ENCODE peak calls at places on chromosome 21, in ten cellular contexts. V, O, G, N, R, L, U, S, K and D are unnamed samples. For H3K27me3 and H3K4me1, the result is how much of the 10 kb centered on the place peaks cover.

GRCh38 chr21:46424062-46424591 is 34.6 kb upstream of the DIP2A start:
- DNase-seq in V (no peak), O (peak), G (no peak), N (peak), R (peak), L (no peak), U (no peak), S (no peak), K (no peak), D (no peak)

GRCh38 chr21:17859661-17860060 is 40.5 kb upstream of the C21orf91 start:
- DNase-seq in V (no peak), O (no peak), G (no peak), N (no peak), R (no peak), L (no peak), U (no peak), S (no peak), K (no peak), D (no peak)

GRCh38 chr21:36747114-36747814 is 48.3 kb downstream of the SIM2 start:
- DNase-seq in V (peak), O (no peak), G (no peak), N (no peak), R (no peak), L (peak), U (no peak), S (no peak), K (no peak), D (no peak)

GRCh38 chr21:31363720-31364119 is 19.7 kb upstream of the TIAM1 start:
- DNase-seq in V (no peak), O (peak), G (no peak), N (no peak), R (no peak), L (no peak), U (peak), S (no peak), K (no peak), D (peak)

GRCh38 chr21:17370750-17371325 is 142.0 kb upstream of the CXADR start:
- DNase-seq in V (no peak), O (no peak), G (no peak), N (no peak), R (no peak), L (no peak), U (peak), S (no peak), K (no peak), D (no peak)

GRCh38 chr21:16115461-16115860 is 385.7 kb downstream of the USP25 start:
- DNase-seq in V (no peak), O (no peak), G (no peak), N (no peak), R (no peak), L (no peak), U (no peak), S (no peak), K (no peak), D (no peak)

GRCh38 chr21:27649746-27650145 is 682.9 kb upstream of the ADAMTS5 start:
- DNase-seq in V (no peak), O (no peak), G (peak), N (no peak), R (no peak), L (no peak), U (no peak), S (no peak), K (no peak), D (no peak)

GRCh38 chr21:46159390-46159789 is 4.0 kb upstream of the FTCD start:
- DNase-seq in V (no peak), O (no peak), G (no peak), N (peak), R (peak), L (peak), U (no peak), S (peak), K (no peak), D (no peak)

GRCh38 chr21:31909772-31910470 is 37.1 kb downstream of the HUNK start:
- DNase-seq in V (no peak), O (no peak), G (no peak), N (no peak), R (no peak), L (no peak), U (no peak), S (no peak), K (no peak), D (no peak)

GRCh38 chr21:29228306-29228705 is 70.4 kb upstream of the BACH1 start:
- DNase-seq in V (no peak), O (no peak), G (no peak), N (no peak), R (no peak), L (no peak), U (no peak), S (no peak), K (no peak), D (no peak)

GRCh38 chr21:37842163-37842919 is 73.9 kb downstream of the KCNJ6 start:
- DNase-seq in V (no peak), O (no peak), G (no peak), N (no peak), R (no peak), L (no peak), U (no peak), S (no peak), K (no peak), D (no peak)

GRCh38 chr21:36104306-36105300 is 30.3 kb upstream of the CBR3 start:
- DNase-seq in V (peak), O (peak), G (peak), N (peak), R (no peak), L (no peak), U (peak), S (no peak), K (peak), D (peak)

GRCh38 chr21:28235169-28235892 is 757.3 kb downstream of the LTN1 start:
- DNase-seq in V (no peak), O (no peak), G (no peak), N (no peak), R (peak), L (no peak), U (no peak), S (no peak), K (no peak), D (no peak)

GRCh38 chr21:46219591-46220239 is 8.9 kb downstream of the LSS start:
- DNase-seq in V (no peak), O (no peak), G (no peak), N (no peak), R (peak), L (peak), U (no peak), S (no peak), K (no peak), D (no peak)

GRCh38 chr21:28932717-28933116 is 60.0 kb downstream of the LTN1 start:
- DNase-seq in V (no peak), O (no peak), G (no peak), N (no peak), R (no peak), L (no peak), U (no peak), S (no peak), K (no peak), D (no peak)

GRCh38 chr21:36891123-36891522 is 75.3 kb downstream of the HLCS start:
- DNase-seq in V (no peak), O (no peak), G (no peak), N (no peak), R (no peak), L (no peak), U (no peak), S (no peak), K (no peak), D (no peak)

GRCh38 chr21:46456750-46457149 is 1.9 kb upstream of the DIP2A start:
- DNase-seq in V (no peak), O (no peak), G (no peak), N (no peak), R (no peak), L (no peak), U (no peak), S (peak), K (no peak), D (no peak)

GRCh38 chr21:15775981-15776380 is 46.2 kb downstream of the USP25 start:
- DNase-seq in V (no peak), O (no peak), G (peak), N (no peak), R (no peak), L (no peak), U (peak), S (no peak), K (peak), D (no peak)

GRCh38 chr21:28336299-28336698 is 656.4 kb downstream of the LTN1 start:
- DNase-seq in V (peak), O (no peak), G (peak), N (no peak), R (no peak), L (no peak), U (peak), S (peak), K (peak), D (no peak)

GRCh38 chr21:15735409-15735808 is 5.6 kb downstream of the USP25 start:
- DNase-seq in V (no peak), O (no peak), G (no peak), N (no peak), R (no peak), L (no peak), U (no peak), S (no peak), K (peak), D (no peak)

GRCh38 chr21:46515109-46515508 is 56.4 kb downstream of the DIP2A start:
- DNase-seq in V (no peak), O (peak), G (peak), N (peak), R (no peak), L (no peak), U (peak), S (no peak), K (no peak), D (peak)

GRCh38 chr21:29938968-29939858 is 583 bp downstream of the GRIK1 start:
- DNase-seq in V (no peak), O (no peak), G (no peak), N (peak), R (peak), L (no peak), U (peak), S (no peak), K (no peak), D (no peak)

GRCh38 chr21:27339902-27340301 is 373.0 kb upstream of the ADAMTS5 start:
- DNase-seq in V (no peak), O (no peak), G (peak), N (no peak), R (no peak), L (no peak), U (no peak), S (no peak), K (no peak), D (no peak)

GRCh38 chr21:40531421-40531820 is 315.5 kb downstream of the DSCAM start:
- DNase-seq in V (no peak), O (no peak), G (no peak), N (no peak), R (no peak), L (no peak), U (peak), S (no peak), K (no peak), D (no peak)

GRCh38 chr21:16455978-16456377 is 726.2 kb downstream of the USP25 start:
- DNase-seq in V (no peak), O (no peak), G (no peak), N (no peak), R (no peak), L (no peak), U (peak), S (no peak), K (no peak), D (no peak)

GRCh38 chr21:32001390-32001789 is 128.6 kb downstream of the HUNK start:
- DNase-seq in V (peak), O (no peak), G (no peak), N (no peak), R (no peak), L (peak), U (no peak), S (no peak), K (no peak), D (no peak)

GRCh38 chr21:20997633-20998455 is at the start of gene NCAM2:
- DNase-seq in V (no peak), O (peak), G (peak), N (peak), R (peak), L (peak), U (peak), S (peak), K (peak), D (peak)

GRCh38 chr21:30478015-30478414 is 2.2 kb downstream of the KRTAP19-1 start:
- DNase-seq in V (no peak), O (no peak), G (no peak), N (no peak), R (no peak), L (no peak), U (no peak), S (no peak), K (no peak), D (no peak)

GRCh38 chr21:46297311-46298082 is 11.4 kb downstream of the YBEY start:
- DNase-seq in V (no peak), O (no peak), G (no peak), N (peak), R (peak), L (no peak), U (peak), S (no peak), K (no peak), D (no peak)

GRCh38 chr21:36965720-36966065 is 776 bp downstream of the HLCS start:
- DNase-seq in V (no peak), O (no peak), G (no peak), N (no peak), R (no peak), L (no peak), U (no peak), S (no peak), K (no peak), D (no peak)

GRCh38 chr21:15063081-15063820 is 1.5 kb downstream of the NRIP1 start:
- DNase-seq in V (no peak), O (peak), G (peak), N (no peak), R (no peak), L (no peak), U (peak), S (no peak), K (peak), D (no peak)

GRCh38 chr21:14533555-14534400 is 12.3 kb downstream of the SAMSN1 start:
- DNase-seq in V (no peak), O (peak), G (no peak), N (no peak), R (no peak), L (no peak), U (peak), S (no peak), K (peak), D (peak)

GRCh38 chr21:27569831-27570230 is 602.9 kb upstream of the ADAMTS5 start:
- DNase-seq in V (no peak), O (no peak), G (no peak), N (no peak), R (no peak), L (no peak), U (no peak), S (no peak), K (no peak), D (no peak)

GRCh38 chr21:27813750-27814149 is 846.9 kb upstream of the ADAMTS5 start:
- DNase-seq in V (no peak), O (no peak), G (no peak), N (no peak), R (no peak), L (no peak), U (no peak), S (no peak), K (no peak), D (no peak)

GRCh38 chr21:16624468-16625102 is 888.3 kb upstream of the CXADR start:
- DNase-seq in V (no peak), O (no peak), G (no peak), N (no peak), R (no peak), L (no peak), U (no peak), S (no peak), K (no peak), D (no peak)

GRCh38 chr21:23881783-23882182 is 1725.5 kb downstream of the MRPL39 start:
- DNase-seq in V (no peak), O (no peak), G (no peak), N (no peak), R (no peak), L (no peak), U (no peak), S (no peak), K (no peak), D (no peak)

GRCh38 chr21:29470397-29470796 is 171.7 kb downstream of the BACH1 start:
- DNase-seq in V (no peak), O (no peak), G (peak), N (no peak), R (no peak), L (no peak), U (peak), S (no peak), K (no peak), D (no peak)

GRCh38 chr21:31959881-31960280 is 87.1 kb downstream of the HUNK start:
- DNase-seq in V (no peak), O (no peak), G (no peak), N (no peak), R (no peak), L (no peak), U (no peak), S (no peak), K (no peak), D (no peak)

GRCh38 chr21:27026501-27026900 is 59.6 kb upstream of the ADAMTS5 start:
- DNase-seq in V (no peak), O (no peak), G (peak), N (no peak), R (no peak), L (no peak), U (peak), S (no peak), K (no peak), D (no peak)

DNA sequence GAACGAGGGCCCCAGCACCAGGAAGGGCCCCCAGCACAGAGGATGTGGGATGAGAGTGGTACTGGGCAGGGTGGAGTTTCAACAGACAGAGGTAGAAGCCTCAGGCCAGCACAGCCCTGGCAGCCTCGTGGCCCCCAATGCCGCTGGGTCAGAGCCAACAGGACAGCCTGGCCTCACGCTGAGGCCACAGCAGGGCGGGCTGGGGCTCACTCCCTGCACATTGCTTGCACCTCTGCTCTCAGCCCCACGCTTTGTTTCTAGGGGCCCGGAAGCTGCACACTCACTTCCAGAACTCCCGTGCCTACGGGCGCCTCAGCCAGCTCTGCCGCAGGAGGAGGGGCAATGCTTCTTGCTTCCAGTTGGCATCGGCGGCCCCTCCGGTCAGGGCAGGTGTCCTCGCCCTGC is 72.9 kb downstream of the SIK1 start:
- DNase-seq in V (no peak), O (no peak), G (no peak), N (no peak), R (no peak), L (no peak), U (no peak), S (no peak), K (no peak), D (no peak)
- H3K4me3 ChIP-seq in V (no peak), O (no peak), G (no peak), N (no peak), R (no peak), L (no peak), U (no peak), S (no peak), K (no peak), D (no peak)

GRCh38 chr21:33031562-33031961 is 5.8 kb downstream of the OLIG2 start:
- DNase-seq in V (no peak), O (no peak), G (no peak), N (no peak), R (no peak), L (no peak), U (no peak), S (no peak), K (no peak), D (no peak)
- H3K27me3 ChIP-seq in V (under half), O (under half), G (half or more), N (half or more), R (half or more), L (half or more), U (half or more), S (under half), K (under half), D (under half)

DNA sequence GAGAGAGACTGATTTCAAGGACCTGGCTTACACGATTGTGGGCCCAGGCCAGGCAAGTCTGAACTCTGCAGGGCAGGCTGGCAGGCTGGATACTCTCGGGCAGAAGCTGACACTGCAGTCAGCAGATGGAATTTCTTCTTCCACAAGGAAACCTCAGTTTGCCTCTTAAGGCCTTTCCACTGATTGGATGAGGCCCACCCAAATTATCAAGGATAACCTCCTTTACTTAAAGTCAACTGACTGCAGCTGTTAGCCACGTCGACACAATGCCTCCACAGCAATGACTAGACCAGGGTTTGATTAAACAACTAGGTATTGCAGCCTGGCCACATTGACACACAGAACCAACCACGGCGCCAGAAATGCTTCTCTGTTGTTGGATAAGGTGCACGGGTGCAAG is 130.5 kb downstream of the PSMG1 start:
- DNase-seq in V (no peak), O (no peak), G (no peak), N (no peak), R (no peak), L (no peak), U (no peak), S (peak), K (no peak), D (no peak)
- H3K4me1 ChIP-seq in V (under half), O (under half), G (under half), N (under half), R (under half), L (under half), U (under half), S (under half), K (under half), D (under half)

GRCh38 chr21:44996983-44997936 is 57.4 kb downstream of the SLX9 start:
- DNase-seq in V (no peak), O (no peak), G (no peak), N (peak), R (peak), L (no peak), U (no peak), S (no peak), K (no peak), D (no peak)
- H3K4me3 ChIP-seq in V (no peak), O (no peak), G (no peak), N (no peak), R (no peak), L (no peak), U (no peak), S (no peak), K (no peak), D (no peak)

GRCh38 chr21:34840693-34841092 is 171.9 kb downstream of the CLIC6 start:
- DNase-seq in V (no peak), O (no peak), G (no peak), N (no peak), R (no peak), L (no peak), U (no peak), S (no peak), K (no peak), D (no peak)
- H3K27me3 ChIP-seq in V (under half), O (under half), G (under half), N (under half), R (under half), L (under half), U (under half), S (under half), K (under half), D (under half)

GRCh38 chr21:19343711-19344110 is 940.1 kb upstream of the TMPRSS15 start:
- DNase-seq in V (no peak), O (no peak), G (no peak), N (no peak), R (no peak), L (no peak), U (no peak), S (no peak), K (no peak), D (no peak)
- H3K4me1 ChIP-seq in V (under half), O (under half), G (under half), N (under half), R (under half), L (under half), U (under half), S (under half), K (under half), D (under half)

GRCh38 chr21:33976082-33976979 is 60.7 kb upstream of the ATP5PO start:
- DNase-seq in V (no peak), O (peak), G (peak), N (no peak), R (no peak), L (no peak), U (peak), S (peak), K (peak), D (peak)
- H3K4me3 ChIP-seq in V (no peak), O (peak), G (no peak), N (peak), R (no peak), L (no peak), U (no peak), S (no peak), K (peak), D (peak)